ENCODE peak calls at places on chromosomes 3 and 15, in four cellular contexts. F is brain microvascular endothelial cell, X is WERI-Rb-1, B is lung. E is an unnamed sample.
A peak's percentile ranks its signal among the peaks of the same experiment; 100 is the strongest.

GRCh38 chr3:136860541-136860940 is 1.5 kb upstream of the NCK1 start:
- DNase-seq in F (no peak), X (no peak), B (no peak), E (no peak)

GRCh38 chr3:178508443-178508825 is 27.8 kb upstream of the KCNMB2 start:
- DNase-seq in F (no peak), X (no peak), B (no peak), E (no peak)

GRCh38 chr15:23424111-23424904 is 22.7 kb downstream of the GOLGA6L2 start:
- DNase-seq in F (no peak), X (no peak), B (no peak), E (no peak)

GRCh38 chr15:71276355-71276665 is 161.0 kb downstream of the THSD4 start:
- DNase-seq in F (no peak), X (no peak), B (no peak), E (no peak)

GRCh38 chr3:99747915-99748314 is 69.7 kb upstream of the CMSS1 start:
- DNase-seq in F (peak; percentile 24), X (peak; percentile 43), B (no peak), E (no peak)

GRCh38 chr15:77659350-77660321 is 26.9 kb upstream of the LINGO1 start:
- DNase-seq in F (peak; percentile 38), X (peak; percentile 90), B (no peak), E (no peak)

GRCh38 chr15:70815604-70816003 is 38.4 kb downstream of the LARP6 start:
- DNase-seq in F (no peak), X (no peak), B (no peak), E (no peak)

GRCh38 chr3:151673974-151674373 is 59.8 kb upstream of the AADACL2 start:
- DNase-seq in F (no peak), X (no peak), B (no peak), E (no peak)

GRCh38 chr15:99719096-99719541 is 14.1 kb downstream of the LYSMD4 start:
- DNase-seq in F (peak; percentile 81), X (no peak), B (no peak), E (no peak)

GRCh38 chr3:127651516-127652172 is 21.1 kb upstream of the ABTB1 start:
- DNase-seq in F (no peak), X (no peak), B (no peak), E (no peak)

GRCh38 chr15:85764304-85764633 is 30.5 kb downstream of the KLHL25 start:
- DNase-seq in F (no peak), X (no peak), B (no peak), E (no peak)

GRCh38 chr3:160851629-160852210 is 95.7 kb downstream of the PPM1L start:
- DNase-seq in F (no peak), X (no peak), B (no peak), E (no peak)

GRCh38 chr15:99090011-99090699 is 14.7 kb upstream of the SYNM start:
- DNase-seq in F (no peak), X (no peak), B (no peak), E (no peak)

GRCh38 chr15:64156652-64157331 is 5.3 kb downstream of the SNX22 start:
- DNase-seq in F (no peak), X (no peak), B (no peak), E (no peak)

GRCh38 chr15:80920271-80920699 is 69.3 kb downstream of the MESD start:
- DNase-seq in F (no peak), X (no peak), B (no peak), E (no peak)

GRCh38 chr15:83960192-83960829 is 275.3 kb upstream of the GOLGA6L4 start:
- DNase-seq in F (no peak), X (no peak), B (no peak), E (no peak)

DNA sequence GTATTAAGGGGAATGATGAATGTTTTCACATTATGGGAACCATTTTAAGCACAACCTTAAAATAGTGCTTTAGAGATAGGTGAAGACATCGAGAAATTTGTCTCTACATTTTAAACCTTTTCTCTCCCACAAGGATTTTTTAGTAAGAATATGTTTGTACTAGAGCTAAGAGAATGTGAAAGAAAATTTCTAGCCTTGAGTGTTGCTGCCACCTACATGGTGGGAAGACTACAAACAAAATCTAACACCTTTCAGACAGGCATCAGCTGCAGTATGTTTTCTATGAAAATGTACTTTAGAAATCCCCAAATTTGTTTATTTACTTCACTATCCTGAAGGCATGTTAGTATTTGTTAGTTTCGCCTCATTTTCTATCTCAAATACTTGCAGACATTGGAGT is 247.4 kb downstream of the WDR72 start:
- DNase-seq in F (no peak), X (no peak), B (no peak), E (no peak)
- TF ChIP-seq CTCF in F (no peak), X (peak; percentile 16), B (no peak), E (no peak)

GRCh38 chr3:97970929-97971460 is 1.2 kb downstream of the RIOX2 start:
- DNase-seq in F (no peak), X (no peak), B (no peak), E (no peak)
- H3K4me3 ChIP-seq in F (peak overlapping the region; percentile 68), X (peak overlapping the region; percentile 52), B (no peak overlapping the region), E (no peak overlapping the region)

GRCh38 chr3:184489457-184489856 is 72.1 kb upstream of the EPHB3 start:
- DNase-seq in F (no peak), X (no peak), B (no peak), E (no peak)
- H3K27me3 ChIP-seq in F (peaks cover 56% of the 10 kb centered on the region), X (no peaks in the 10 kb centered on the region), B (no peaks in the 10 kb centered on the region), E (peaks cover 33% of the 10 kb centered on the region)

DNA sequence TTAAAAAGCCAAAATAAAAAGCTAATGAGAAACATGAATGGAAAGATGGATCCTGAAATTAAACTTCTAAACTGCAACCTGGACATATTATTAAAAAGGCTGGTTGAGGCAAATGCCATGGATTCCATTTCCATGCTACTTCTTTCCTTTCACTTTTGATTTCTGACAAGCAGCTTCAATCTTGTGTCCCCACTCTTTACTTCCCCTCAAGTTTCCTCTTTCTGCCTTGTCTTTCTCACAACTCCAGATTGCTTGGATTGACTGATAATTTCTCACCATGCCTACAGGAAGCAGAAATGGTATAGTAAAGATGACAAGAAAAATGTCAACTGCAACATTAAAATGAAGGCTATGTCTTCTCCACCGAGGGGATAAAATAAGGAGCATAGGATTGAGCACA is 1136.7 kb downstream of the TUSC7 start:
- DNase-seq in F (no peak), X (no peak), B (no peak), E (no peak)
- TF ChIP-seq CTCF in F (no peak), X (no peak), B (no peak), E (no peak)

E was measured in BJ.